ENCODE peak calls at places on chromosomes 4 and X, in five cellular contexts. M is effector memory CD4-positive, alpha-beta T cell; E is CD4-positive, CD25-positive, alpha-beta regulatory T cell; H is endothelial cell of umbilical vein; X is left ventricle myocardium inferior. A is an unnamed sample. For H3K9me3 and H3K4me1, the result is how much of the 10 kb centered on the place peaks cover.

GRCh38 chrX:134377537-134377936 is 82.4 kb upstream of the HPRT1 start:
- DNase-seq in H (peak), E (no peak), M (no peak), X (no peak), A (peak)

GRCh38 chr4:136277741-136278140 is 1254.6 kb downstream of the PCDH18 start:
- DNase-seq in M (no peak), E (no peak), X (no peak), H (no peak), A (no peak)

GRCh38 chr4:182147391-182147790 is 95.8 kb upstream of the TENM3 start:
- DNase-seq in M (no peak), E (no peak), H (no peak), X (no peak), A (no peak)

GRCh38 chr4:63221477-63221876 is 1187.8 kb downstream of the TECRL start:
- DNase-seq in X (no peak), E (no peak), M (no peak), H (no peak), A (no peak)

GRCh38 chr4:108331905-108332632 is 163.3 kb upstream of the LEF1 start:
- DNase-seq in H (no peak), X (no peak), E (no peak), M (no peak), A (no peak)

GRCh38 chr4:137980641-137981040 is 261.5 kb downstream of the SLC7A11 start:
- DNase-seq in X (no peak), M (no peak), H (no peak), E (no peak), A (no peak)

GRCh38 chrX:57771689-57772088 is 91.6 kb upstream of the NLRP2B start:
- DNase-seq in M (no peak), X (no peak), H (no peak), E (no peak), A (no peak)

GRCh38 chr4:15913631-15913970 is 24.9 kb downstream of the FGFBP1 start:
- DNase-seq in X (no peak), M (no peak), E (no peak), H (peak), A (no peak)

GRCh38 chr4:147975902-147976301 is 244.0 kb downstream of the ARHGAP10 start:
- DNase-seq in M (no peak), X (no peak), H (peak), E (no peak), A (no peak)

GRCh38 chr4:141703497-141703896 is 67.1 kb downstream of the IL15 start:
- DNase-seq in M (no peak), H (no peak), E (no peak), X (no peak), A (no peak)

GRCh38 chrX:72498782-72499181 is 73.9 kb downstream of the HDAC8 start:
- DNase-seq in E (no peak), X (no peak), H (no peak), M (no peak), A (peak)

DNA sequence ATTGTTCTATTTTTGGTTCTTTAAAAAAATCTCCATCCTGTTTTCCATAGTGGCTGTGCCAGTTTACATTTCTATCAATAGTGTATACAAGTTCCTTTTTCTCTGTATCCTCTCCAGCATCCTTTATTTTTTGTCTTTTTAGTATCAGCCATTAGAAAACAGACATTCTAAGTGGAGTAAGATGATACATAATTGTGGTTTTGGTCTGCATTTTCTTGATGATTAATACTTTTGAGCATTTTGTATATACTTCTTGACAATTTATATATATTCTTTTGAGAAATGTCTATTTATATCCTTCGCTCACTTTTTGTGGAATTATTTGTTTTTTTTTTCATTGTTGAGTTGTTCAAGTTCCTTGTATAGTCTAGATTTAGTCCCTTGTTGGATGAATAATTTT is 382.2 kb upstream of the SPOCK3 start:
- DNase-seq in M (no peak), X (no peak), H (no peak), E (no peak), A (no peak)
- H3K9me3 ChIP-seq in M (under half), X (under half), H (under half), E (under half), A (under half)

GRCh38 chrX:65674351-65674893 is 7.0 kb downstream of the MSN start:
- DNase-seq in X (no peak), M (no peak), H (peak), E (no peak), A (no peak)

GRCh38 chrX:65671966-65672365 is 4.5 kb downstream of the MSN start:
- DNase-seq in M (no peak), H (no peak), E (no peak), X (no peak), A (no peak)

GRCh38 chrX:65673857-65674350 is 6.5 kb downstream of the MSN start:
- DNase-seq in E (no peak), M (no peak), H (no peak), X (no peak), A (no peak)

GRCh38 chrX:65668362-65669310 is 1.2 kb downstream of the MSN start:
- DNase-seq in X (peak), M (peak), H (peak), E (peak), A (peak)

GRCh38 chrX:65671286-65671685 is 3.8 kb downstream of the MSN start:
- DNase-seq in X (no peak), M (no peak), E (no peak), H (no peak), A (no peak)
- H3K4me1 ChIP-seq in X (half or more), M (under half), E (half or more), H (half or more), A (half or more)

GRCh38 chr4:18860836-18861530 is 839.4 kb upstream of the LCORL start:
- DNase-seq in X (no peak), M (no peak), H (no peak), E (no peak), A (no peak)

GRCh38 chr4:18858229-18858922 is 836.8 kb upstream of the LCORL start:
- DNase-seq in M (no peak), X (no peak), H (no peak), E (no peak), A (no peak)

DNA sequence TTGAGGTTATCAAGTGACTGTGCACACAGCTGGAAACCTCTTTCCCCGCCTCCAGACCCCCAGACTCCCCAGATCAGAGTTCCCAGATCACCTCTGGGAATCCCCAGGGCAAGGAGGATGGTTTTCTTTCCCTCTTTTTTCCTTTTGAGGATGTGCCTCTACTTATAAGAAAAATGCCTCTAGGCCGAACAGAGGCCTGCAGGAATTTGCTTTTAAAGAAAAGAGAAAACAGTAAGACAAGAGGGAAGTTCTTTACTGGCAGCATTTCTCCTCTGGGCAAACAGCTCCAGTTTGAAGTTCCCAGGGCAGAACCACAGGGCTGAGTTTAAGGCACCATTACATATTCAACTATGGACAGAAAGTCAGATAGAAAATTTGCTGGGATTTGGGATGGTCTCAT is 837.9 kb upstream of the LCORL start:
- DNase-seq in M (no peak), H (no peak), E (no peak), X (no peak), A (no peak)
- H3K9me3 ChIP-seq in M (under half), H (under half), E (under half), X (under half), A (under half)

DNA sequence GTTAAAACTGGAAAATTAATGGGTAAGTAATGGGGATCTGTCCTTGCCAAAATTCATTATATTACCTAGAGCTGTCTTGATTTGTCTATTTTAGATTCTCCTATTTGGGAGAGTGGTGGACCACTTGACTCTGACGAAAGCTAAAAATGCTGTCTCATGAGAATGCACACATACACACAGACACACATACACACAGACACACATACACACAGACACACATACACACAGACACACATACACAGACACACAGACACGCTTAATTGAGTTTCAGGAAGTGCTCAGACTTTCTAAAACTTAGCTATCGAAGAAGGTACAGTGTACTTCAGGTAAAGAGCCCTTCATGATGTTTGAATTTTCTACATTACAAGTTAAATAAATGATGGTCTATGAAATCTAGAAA is 279.5 kb downstream of the ANKRD50 start:
- DNase-seq in M (no peak), H (no peak), X (no peak), E (no peak), A (no peak)
- H3K4me1 ChIP-seq in M (under half), H (half or more), X (under half), E (under half), A (under half)

GRCh38 chrX:46554942-46555341 is 9.7 kb upstream of the ZNF674 start:
- DNase-seq in H (peak), M (no peak), E (no peak), X (no peak), A (peak)
- H3K9me3 ChIP-seq in H (under half), M (under half), E (under half), X (under half), A (under half)

DNA sequence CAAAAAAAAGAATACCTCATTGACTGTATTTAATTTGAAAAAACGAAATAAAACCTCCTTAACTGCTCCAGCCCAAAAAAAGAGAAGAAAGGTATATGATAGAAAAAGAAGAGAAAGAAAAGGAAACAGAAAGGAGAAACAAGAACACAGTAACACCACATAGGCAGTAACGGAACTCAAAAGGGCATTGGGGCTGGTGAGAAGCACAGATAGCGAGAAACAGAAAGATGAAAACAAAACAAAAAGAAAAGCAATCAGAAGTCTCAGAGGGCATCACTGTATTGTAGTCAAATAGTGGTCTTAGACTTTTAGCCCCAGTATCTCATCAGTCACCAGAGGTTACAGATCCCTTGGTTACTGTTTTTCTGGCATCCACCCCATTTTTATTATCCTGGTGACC is 88.6 kb downstream of the NFKB1 start:
- DNase-seq in X (no peak), H (no peak), M (no peak), E (no peak), A (no peak)
- H3K4me1 ChIP-seq in X (under half), H (under half), M (half or more), E (under half), A (under half)

DNA sequence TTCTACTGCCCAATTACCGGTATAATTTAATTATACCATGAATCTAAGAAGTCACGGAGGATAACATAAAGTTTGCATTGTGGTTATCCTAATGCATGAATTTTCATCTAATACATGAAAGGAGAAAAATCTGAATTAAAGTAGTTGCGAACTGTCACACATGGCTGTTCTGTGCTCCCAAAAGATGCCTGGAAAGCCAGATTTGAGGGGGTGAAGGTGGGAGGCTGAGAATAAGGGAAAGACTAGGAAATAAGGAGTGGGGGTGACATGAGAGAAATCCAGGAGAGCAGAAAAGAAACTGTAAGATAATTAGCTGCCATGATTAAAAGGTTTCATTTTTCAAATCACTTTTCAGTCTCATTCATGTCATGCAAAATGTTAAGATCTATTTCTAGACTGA is 1582.7 kb downstream of the STIM2 start:
- DNase-seq in H (no peak), E (no peak), X (no peak), M (no peak), A (no peak)
- H3K9me3 ChIP-seq in H (under half), E (under half), X (under half), M (under half), A (under half)

GRCh38 chr4:102586002-102586643 is 85.0 kb downstream of the NFKB1 start:
- DNase-seq in X (no peak), E (no peak), H (no peak), M (no peak), A (no peak)
- H3K4me1 ChIP-seq in X (under half), E (under half), H (under half), M (under half), A (under half)